ENCODE peak calls at places on chromosomes 1 and 21, in four cellular contexts. L is Right ventricle myocardium superior, B is hepatic stellate cell, J is kidney epithelial cell. I is an unnamed sample.

GRCh38 chr1:31811605-31812004 is 4.2 kb downstream of the SPOCD1 start:
- DNase-seq in L (no peak), B (peak; percentile 73), J (peak; percentile 37), I (no peak)

GRCh38 chr1:150281221-150281757 is 1.1 kb upstream of the CIART start:
- DNase-seq in L (peak; percentile 85), B (no peak), J (no peak), I (peak; percentile 14)

GRCh38 chr21:43934716-43935705 is 70.0 kb downstream of the AGPAT3 start:
- DNase-seq in L (no peak), B (no peak), J (no peak), I (no peak)

GRCh38 chr1:25562101-25562927 is 18.9 kb downstream of the LDLRAP1 start:
- DNase-seq in L (no peak), B (no peak), J (no peak), I (peak; percentile 70)

GRCh38 chr1:46532498-46533178 is 18.8 kb downstream of the KNCN start:
- DNase-seq in L (peak; percentile 83), B (peak; percentile 88), J (no peak), I (peak; percentile 21)

GRCh38 chr1:180157108-180157507 is 2.4 kb downstream of the QSOX1 start:
- DNase-seq in L (no peak), B (peak; percentile 77), J (no peak), I (no peak)

GRCh38 chr1:91884459-91885290 is 1.3 kb downstream of the TGFBR3 start:
- DNase-seq in L (peak; percentile 52), B (no peak), J (no peak), I (peak; percentile 15)

GRCh38 chr21:25925936-25926335 is 191.2 kb downstream of the GABPA start:
- DNase-seq in L (no peak), B (no peak), J (no peak), I (no peak)

GRCh38 chr21:33870768-33871167 is 44.8 kb downstream of the ATP5PO start:
- DNase-seq in L (no peak), B (no peak), J (no peak), I (no peak)

GRCh38 chr1:165355977-165356811 is at the start of gene LMX1A:
- DNase-seq in L (peak; percentile 52), B (no peak), J (no peak), I (no peak)

GRCh38 chr21:21907271-21907670 is 909.1 kb downstream of the NCAM2 start:
- DNase-seq in L (no peak), B (no peak), J (no peak), I (no peak)

GRCh38 chr1:61640531-61641125 is 84.3 kb downstream of the TM2D1 start:
- DNase-seq in L (no peak), B (no peak), J (no peak), I (no peak)

GRCh38 chr1:234659538-234659937 is 49.6 kb upstream of the IRF2BP2 start:
- DNase-seq in L (no peak), B (peak; percentile 63), J (no peak), I (no peak)

GRCh38 chr1:37113285-37113684 is 79.0 kb upstream of the GRIK3 start:
- DNase-seq in L (no peak), B (no peak), J (no peak), I (no peak)

GRCh38 chr1:248404024-248404423 is 1.2 kb downstream of the OR2T1 start:
- DNase-seq in L (no peak), B (no peak), J (no peak), I (no peak)

GRCh38 chr1:211013346-211014240 is 120.4 kb downstream of the KCNH1 start:
- DNase-seq in L (no peak), B (no peak), J (no peak), I (no peak)

GRCh38 chr1:89309828-89310227 is 37.2 kb upstream of the GBP5 start:
- DNase-seq in L (no peak), B (no peak), J (no peak), I (no peak)

GRCh38 chr1:64000021-64000420 is 203.4 kb upstream of the UBE2U start:
- DNase-seq in L (no peak), B (no peak), J (peak; percentile 77), I (no peak)

GRCh38 chr1:198934414-198934813 is 295.6 kb downstream of the PTPRC start:
- DNase-seq in L (no peak), B (no peak), J (no peak), I (no peak)

GRCh38 chr1:7172804-7173203 is 387.6 kb downstream of the CAMTA1 start:
- DNase-seq in L (peak; percentile 52), B (no peak), J (no peak), I (no peak)

GRCh38 chr1:227343201-227343600 is 24.9 kb upstream of the CDC42BPA start:
- DNase-seq in L (no peak), B (no peak), J (no peak), I (no peak)

GRCh38 chr1:54227836-54228435 is 28.0 kb downstream of the MRPL37 start:
- DNase-seq in L (no peak), B (no peak), J (no peak), I (no peak)

GRCh38 chr1:19974822-19975416 is 4.5 kb downstream of the PLA2G2A start:
- DNase-seq in L (no peak), B (peak; percentile 64), J (peak; percentile 10), I (no peak)

GRCh38 chr1:223129229-223129851 is 13.7 kb downstream of the TLR5 start:
- DNase-seq in L (peak; percentile 88), B (peak; percentile 74), J (no peak), I (peak; percentile 19)

GRCh38 chr1:6668503-6668902 is 33.1 kb downstream of the DNAJC11 start:
- DNase-seq in L (no peak), B (no peak), J (no peak), I (no peak)

GRCh38 chr1:234149217-234149616 is 224.0 kb upstream of the COA6 start:
- DNase-seq in L (no peak), B (no peak), J (no peak), I (no peak)

GRCh38 chr21:26280715-26281310 is 110.2 kb upstream of the APP start:
- DNase-seq in L (no peak), B (no peak), J (no peak), I (no peak)

GRCh38 chr1:206905295-206906164 is 8.3 kb downstream of the IL24 start:
- DNase-seq in L (no peak), B (peak; percentile 93), J (peak; percentile 85), I (no peak)

GRCh38 chr1:21324368-21325137 is 34.3 kb upstream of the ECE1 start:
- DNase-seq in L (peak; percentile 87), B (peak; percentile 90), J (peak; percentile 97), I (peak; percentile 57)

GRCh38 chr1:14039894-14040430 is 340.0 kb downstream of the PRDM2 start:
- DNase-seq in L (no peak), B (no peak), J (no peak), I (no peak)

GRCh38 chr1:88673446-88673845 is 10.6 kb upstream of the PKN2 start:
- DNase-seq in L (no peak), B (no peak), J (no peak), I (no peak)

GRCh38 chr1:245245021-245245667 is 90.4 kb downstream of the KIF26B start:
- DNase-seq in L (no peak), B (no peak), J (no peak), I (no peak)